ENCODE peak calls at places on chromosomes 5 and 9, in six cellular contexts. A, U, Q, I, J and F are unnamed samples.

GRCh38 chr9:126587187-126588185 is 26.2 kb upstream of the LMX1B start:
- DNase-seq in A (no peak), U (no peak), Q (peak), I (no peak), J (no peak), F (no peak)

GRCh38 chr5:52491829-52492217 is 295.9 kb upstream of the ITGA1 start:
- DNase-seq in A (no peak), U (no peak), Q (no peak), I (no peak), J (no peak), F (no peak)

GRCh38 chr5:3392306-3392939 is 203.2 kb upstream of the IRX1 start:
- DNase-seq in A (no peak), U (no peak), Q (no peak), I (no peak), J (no peak), F (no peak)

GRCh38 chr9:22010881-22011625 is 1.9 kb upstream of the CDKN2B start:
- DNase-seq in A (peak), U (no peak), Q (peak), I (no peak), J (no peak), F (no peak)

GRCh38 chr5:17272111-17272510 is 54.7 kb downstream of the BASP1 start:
- DNase-seq in A (no peak), U (no peak), Q (no peak), I (no peak), J (no peak), F (no peak)

GRCh38 chr5:111254613-111255012 is 30.4 kb downstream of the CAMK4 start:
- DNase-seq in A (peak), U (no peak), Q (peak), I (no peak), J (no peak), F (no peak)

GRCh38 chr5:173778784-173779304 is 109.3 kb upstream of the CPEB4 start:
- DNase-seq in A (peak), U (no peak), Q (no peak), I (peak), J (peak), F (no peak)

GRCh38 chr5:135308752-135309151 is 90.3 kb downstream of the MACROH2A1 start:
- DNase-seq in A (peak), U (no peak), Q (peak), I (no peak), J (peak), F (no peak)

GRCh38 chr9:108445431-108446018 is 410.3 kb downstream of the ACTL7B start:
- DNase-seq in A (no peak), U (no peak), Q (no peak), I (no peak), J (no peak), F (no peak)

GRCh38 chr5:35202319-35203111 is 27.8 kb downstream of the PRLR start:
- DNase-seq in A (peak), U (no peak), Q (peak), I (no peak), J (peak), F (peak)

GRCh38 chr5:96222129-96222528 is 210.9 kb downstream of the PCSK1 start:
- DNase-seq in A (no peak), U (no peak), Q (no peak), I (no peak), J (no peak), F (no peak)

GRCh38 chr5:168656633-168657032 is 77.5 kb upstream of the PANK3 start:
- DNase-seq in A (no peak), U (no peak), Q (peak), I (no peak), J (no peak), F (no peak)

GRCh38 chr9:130276121-130276520 is 10.6 kb downstream of the HMCN2 start:
- DNase-seq in A (peak), U (no peak), Q (peak), I (no peak), J (no peak), F (no peak)

GRCh38 chr5:32710335-32710858 is 724 bp upstream of the NPR3 start:
- DNase-seq in A (no peak), U (no peak), Q (no peak), I (no peak), J (peak), F (peak)

DNA sequence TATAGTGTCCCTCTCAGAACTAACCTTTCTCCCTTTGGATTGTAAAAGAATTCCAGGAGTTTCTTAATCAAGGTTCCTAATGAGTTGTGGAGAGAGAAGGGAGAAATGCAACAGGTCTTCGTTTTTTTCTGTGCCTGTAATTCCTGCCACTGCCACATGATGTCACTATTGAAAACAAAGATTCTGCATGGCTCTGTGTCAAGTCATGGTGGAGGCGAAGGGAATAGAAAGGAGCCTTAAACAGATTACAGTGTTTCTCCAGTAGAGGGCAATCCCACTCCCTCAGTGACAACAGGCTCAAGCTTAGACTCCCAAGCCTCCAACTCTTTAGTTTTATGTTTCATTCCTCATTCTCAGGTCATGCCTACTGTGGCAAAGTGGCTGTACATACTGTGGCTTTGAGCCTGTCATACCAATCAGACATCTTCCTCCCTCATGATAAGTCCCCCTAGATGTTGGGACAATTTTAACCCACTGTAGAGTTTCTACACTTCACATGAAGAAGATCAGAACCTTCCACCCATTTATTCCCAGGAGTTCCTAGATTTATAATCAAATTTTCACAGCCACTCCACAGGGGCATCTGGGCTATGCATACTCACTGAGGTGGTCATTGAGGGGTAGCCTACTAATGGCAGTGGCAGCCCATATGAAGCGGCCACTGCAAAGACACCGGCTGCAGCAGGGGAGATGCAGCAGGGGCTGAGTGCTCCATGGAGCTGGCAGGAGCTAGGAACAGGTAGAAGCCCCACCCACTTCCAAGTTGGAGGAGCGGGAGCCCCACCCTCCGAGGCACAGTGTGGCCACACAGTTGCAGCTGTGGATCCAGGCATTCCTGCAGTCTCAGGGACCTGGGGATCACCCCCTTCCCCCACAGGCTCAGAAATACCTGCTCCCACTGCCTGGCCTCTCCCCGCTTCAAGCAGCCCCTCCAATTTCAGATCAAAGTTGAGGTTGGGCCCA is 97.4 kb upstream of the TRIM32 start:
- DNase-seq in A (peak), U (no peak), Q (peak), I (peak), J (peak), F (no peak)
- TF ChIP-seq CTCF in A (peak), U (peak), Q (peak), I (peak), J (peak), F (no peak)

DNA sequence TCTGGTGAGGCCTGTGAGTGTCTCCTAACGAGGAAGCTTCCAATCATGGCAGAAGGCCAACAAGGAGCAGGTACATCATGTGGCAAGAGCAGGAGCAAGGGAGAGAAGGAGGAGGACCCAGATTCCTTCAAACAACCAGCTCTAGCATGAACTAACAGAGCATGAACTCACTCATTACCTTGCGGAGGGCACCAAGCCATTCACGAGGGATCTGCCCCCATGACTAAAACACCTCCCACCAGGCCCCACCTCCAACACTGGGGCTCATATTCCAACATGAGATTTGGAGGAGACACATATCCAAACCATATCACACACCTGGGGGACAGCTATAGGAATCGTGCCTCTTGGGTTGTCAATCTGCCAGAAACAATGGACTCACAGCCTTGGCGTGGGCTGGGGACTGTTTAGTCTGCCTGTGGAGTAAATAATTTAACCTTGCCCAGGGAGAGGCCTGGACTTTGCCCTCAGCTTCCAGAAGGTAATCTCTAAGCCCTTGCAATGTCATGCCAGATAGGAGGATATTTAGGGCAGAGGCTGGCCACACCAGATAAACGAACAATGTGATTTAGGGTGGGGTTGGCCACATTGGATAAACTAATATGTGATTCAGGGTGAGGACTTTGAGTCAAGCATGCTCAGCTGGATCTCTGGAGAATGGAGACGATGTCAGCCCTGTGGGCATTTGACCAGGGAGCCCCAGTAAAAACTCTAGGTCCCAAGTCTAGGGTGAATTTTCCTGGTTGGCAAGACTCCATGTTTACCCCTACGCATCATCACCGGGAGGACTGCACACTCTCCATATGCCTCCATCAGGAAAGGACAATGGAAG is 13.6 kb upstream of the VDAC1 start:
- DNase-seq in A (peak), U (no peak), Q (peak), I (peak), J (peak), F (no peak)
- H3K27ac ChIP-seq in A (no peak), U (peak), Q (no peak), I (peak), J (peak), F (no peak)

DNA sequence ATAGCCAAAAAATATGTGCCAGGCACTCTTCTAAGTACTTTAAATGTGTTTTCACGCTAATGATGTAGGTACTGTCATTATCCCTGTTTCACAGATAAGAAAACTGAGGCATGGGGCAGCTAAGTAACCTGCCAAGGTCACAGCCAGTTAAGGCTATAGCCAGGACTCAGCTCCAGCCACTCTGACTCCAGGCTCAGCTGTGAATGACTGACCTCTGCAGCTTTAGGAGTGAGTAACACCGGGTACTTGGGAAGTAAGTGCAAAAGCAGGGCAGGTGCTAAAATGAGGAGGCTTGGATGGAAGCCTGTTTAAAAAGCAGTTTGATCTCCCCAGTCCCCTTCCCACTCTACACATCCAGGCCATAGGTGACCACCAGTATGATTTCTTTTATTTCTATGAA is 10.6 kb upstream of the SHC3 start:
- DNase-seq in A (no peak), U (no peak), Q (no peak), I (no peak), J (no peak), F (no peak)
- TF ChIP-seq CTCF in A (no peak), U (no peak), Q (no peak), I (no peak), J (no peak), F (no peak)

GRCh38 chr9:31100311-31100710 is 1284.1 kb upstream of the ACO1 start:
- DNase-seq in A (no peak), U (no peak), Q (no peak), I (no peak), J (no peak), F (no peak)

GRCh38 chr9:31104249-31104648 is 1280.2 kb upstream of the ACO1 start:
- DNase-seq in A (no peak), U (no peak), Q (no peak), I (no peak), J (no peak), F (no peak)

DNA sequence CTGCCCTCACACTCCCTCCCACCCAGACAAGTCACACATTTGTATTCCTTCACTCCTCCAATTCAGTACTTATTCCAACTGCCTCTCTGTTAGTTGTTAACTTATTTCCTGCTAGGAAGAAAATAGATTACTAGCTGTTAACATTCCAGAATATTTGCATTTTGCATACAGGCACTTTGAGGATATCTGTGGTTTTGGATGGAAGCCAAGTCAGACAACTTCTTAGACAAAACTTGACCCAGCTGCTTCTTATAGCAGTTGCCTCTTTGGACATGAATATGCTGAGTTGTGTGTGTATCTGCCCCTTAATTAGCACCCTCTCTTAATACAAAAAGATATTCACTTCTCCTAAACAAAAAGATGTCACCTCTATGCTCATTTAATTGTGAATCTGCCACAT is 1280.6 kb upstream of the ACO1 start:
- DNase-seq in A (no peak), U (no peak), Q (peak), I (no peak), J (no peak), F (no peak)
- H3K27ac ChIP-seq in A (no peak), U (no peak), Q (no peak), I (no peak), J (no peak), F (no peak)

DNA sequence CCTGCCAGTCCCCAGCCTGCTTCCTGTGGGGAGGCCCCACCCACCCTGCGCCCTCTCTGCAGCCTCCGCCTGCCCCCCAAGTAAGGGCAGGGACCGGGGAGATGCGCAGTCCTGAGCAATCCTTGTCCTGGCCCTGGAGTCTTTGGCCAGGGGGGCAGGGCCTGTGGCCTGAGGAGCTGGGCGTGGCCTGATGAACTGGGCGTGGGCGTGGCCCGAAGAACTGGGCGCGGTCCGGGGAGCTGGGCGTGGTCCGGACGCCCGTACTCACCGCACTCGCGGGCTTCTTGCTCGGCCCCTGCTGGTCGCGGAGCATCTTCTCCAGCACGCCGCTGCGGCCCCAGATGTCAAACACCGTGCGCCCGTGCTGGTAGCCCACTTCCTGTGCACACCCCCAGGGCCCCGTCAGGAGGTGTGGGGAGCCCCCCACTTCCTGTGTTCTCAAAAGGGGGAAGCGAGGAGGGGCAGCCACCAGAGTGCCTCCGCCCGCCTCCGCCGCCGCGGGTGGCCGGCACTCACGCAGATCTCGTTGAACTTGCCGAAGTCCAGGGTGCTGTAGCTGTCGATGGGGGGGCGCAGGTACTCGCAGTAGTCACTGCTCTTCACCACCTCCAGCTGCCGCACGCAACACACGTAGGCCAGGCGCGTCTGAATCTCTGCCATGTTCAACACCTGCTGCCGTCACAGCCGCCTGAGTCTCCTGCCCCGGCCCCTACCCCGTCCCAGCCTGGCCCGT is 2.7 kb upstream of the NSMF start:
- DNase-seq in A (no peak), U (no peak), Q (peak), I (no peak), J (peak), F (peak)
- TF ChIP-seq CTCF in A (no peak), U (no peak), Q (peak), I (no peak), J (no peak), F (no peak)

DNA sequence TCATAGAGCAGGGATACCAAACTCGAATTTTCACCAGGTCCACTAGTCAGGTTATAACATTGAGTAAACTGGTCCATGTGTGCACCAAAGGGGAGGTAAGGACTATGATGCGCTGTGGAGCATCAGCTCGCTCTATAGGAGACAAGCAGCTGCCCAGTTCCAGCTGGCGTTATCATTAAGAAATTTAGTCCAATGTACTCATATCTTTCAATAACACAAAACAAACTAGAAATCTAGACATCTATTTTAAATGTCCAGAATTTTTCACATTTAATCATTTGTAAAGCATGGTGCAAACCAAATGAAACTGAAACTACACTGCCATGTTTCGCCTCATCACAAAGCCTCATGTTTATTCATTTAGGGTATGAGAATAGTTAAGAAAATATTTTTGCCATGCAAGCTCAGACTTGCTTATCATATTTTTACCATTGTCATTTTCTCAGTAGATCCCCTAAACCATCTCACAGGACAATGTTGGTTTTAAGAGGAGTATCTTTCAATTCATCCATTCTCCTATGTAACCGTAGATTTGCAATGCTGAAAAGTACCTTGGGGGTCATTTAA is 50.9 kb downstream of the ZNF474 start:
- DNase-seq in A (no peak), U (no peak), Q (no peak), I (no peak), J (no peak), F (no peak)
- H3K27ac ChIP-seq in A (peak), U (peak), Q (no peak), I (no peak), J (no peak), F (no peak)

GRCh38 chr5:153827407-153827806 is 211.3 kb downstream of the FAM114A2 start:
- DNase-seq in A (no peak), U (no peak), Q (no peak), I (no peak), J (peak), F (no peak)
- TF ChIP-seq CTCF in A (peak), U (no peak), Q (no peak), I (no peak), J (no peak), F (no peak)

GRCh38 chr5:124790895-124791732 is 44.7 kb upstream of the ZNF608 start:
- DNase-seq in A (peak), U (no peak), Q (peak), I (no peak), J (peak), F (peak)

GRCh38 chr5:124796495-124796894 is 50.1 kb upstream of the ZNF608 start:
- DNase-seq in A (no peak), U (no peak), Q (no peak), I (no peak), J (no peak), F (no peak)

GRCh38 chr5:124797665-124798087 is 51.2 kb upstream of the ZNF608 start:
- DNase-seq in A (no peak), U (no peak), Q (peak), I (no peak), J (no peak), F (no peak)

GRCh38 chr5:124798890-124799289 is 52.5 kb upstream of the ZNF608 start:
- DNase-seq in A (no peak), U (no peak), Q (no peak), I (no peak), J (no peak), F (no peak)

DNA sequence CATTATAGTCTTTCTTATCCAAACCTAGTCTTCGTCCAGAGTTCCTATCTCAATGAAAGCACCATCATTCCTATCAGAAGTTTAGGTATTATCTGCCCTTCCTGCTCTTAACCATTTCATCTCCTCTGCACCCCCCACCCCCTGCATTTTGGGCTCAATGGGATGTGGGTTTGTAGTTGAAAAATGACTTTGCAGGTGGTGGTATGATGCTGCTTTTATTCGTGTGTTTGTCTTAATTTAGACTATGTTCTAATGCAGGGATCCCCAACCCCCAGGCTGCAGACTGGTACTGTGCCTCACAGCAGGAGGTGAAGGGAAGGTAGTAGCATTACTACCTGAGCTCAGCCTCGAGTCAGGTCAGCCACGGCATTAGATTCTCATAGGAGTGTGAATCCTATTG is 49.4 kb upstream of the ZNF608 start:
- DNase-seq in A (no peak), U (no peak), Q (no peak), I (no peak), J (no peak), F (no peak)
- H3K27ac ChIP-seq in A (no peak), U (no peak), Q (no peak), I (no peak), J (no peak), F (no peak)